ENCODE peak calls at places on chromosomes 1 and 21, in six cellular contexts. F is AG08396; S is cardiac fibroblast; O is anterior cingulate cortex; P is COR-L47; Y is stimulated activated CD4-positive, alpha-beta T cell treated with anti-CD3 and anti-CD28 coated beads, Interleukin-4, amount 100 ng/mL, for 48 hours. T is an unnamed sample.

GRCh38 chr1:207811920-207812720 is 60.3 kb downstream of the CD46 start:
- DNase-seq in Y (no peak), S (peak; percentile 51), P (no peak), O (peak; percentile 71), F (peak; percentile 73), T (no peak)

GRCh38 chr1:155029513-155030242 is 3.9 kb downstream of the DCST2 start:
- DNase-seq in F (no peak), O (no peak), Y (no peak), S (no peak), P (no peak), T (no peak)

GRCh38 chr1:90854559-90854958 is 137.5 kb upstream of the BARHL2 start:
- DNase-seq in Y (no peak), P (peak; percentile 66), O (no peak), F (no peak), S (no peak), T (no peak)

GRCh38 chr1:109777436-109777835 is 13.7 kb upstream of the EPS8L3 start:
- DNase-seq in Y (no peak), P (no peak), O (no peak), F (no peak), S (no peak), T (no peak)

GRCh38 chr1:165853528-165854075 is 26.2 kb downstream of the UCK2 start:
- DNase-seq in F (no peak), O (no peak), Y (no peak), S (no peak), P (no peak), T (no peak)

GRCh38 chr1:166888710-166889109 is 12.6 kb upstream of the TADA1 start:
- DNase-seq in Y (no peak), O (peak; percentile 30), P (no peak), S (peak; percentile 14), F (no peak), T (peak; percentile 1)

GRCh38 chr21:45388011-45388521 is 16.9 kb upstream of the COL18A1 start:
- DNase-seq in F (no peak), P (no peak), O (no peak), Y (no peak), S (no peak), T (no peak)

GRCh38 chr1:51519857-51520699 is 1.0 kb upstream of the EPS15 start:
- DNase-seq in S (peak; percentile 62), O (no peak), F (peak; percentile 12), P (no peak), Y (no peak), T (no peak)

GRCh38 chr1:45473302-45473701 is 17.7 kb downstream of the TESK2 start:
- DNase-seq in P (no peak), Y (no peak), O (no peak), S (no peak), F (no peak), T (no peak)

GRCh38 chr1:177444997-177445746 is 274.4 kb downstream of the BRINP2 start:
- DNase-seq in Y (no peak), S (no peak), P (no peak), F (no peak), O (no peak), T (peak; percentile 28)

GRCh38 chr21:33109574-33110339 is 39.8 kb downstream of the OLIG1 start:
- DNase-seq in P (no peak), S (no peak), Y (no peak), O (no peak), F (no peak), T (peak; percentile 22)

GRCh38 chr1:23020731-23021130 is 1.5 kb downstream of the KDM1A start:
- DNase-seq in F (no peak), P (no peak), Y (no peak), S (no peak), O (no peak), T (no peak)

GRCh38 chr21:42662430-42663199 is 9.2 kb downstream of the PDE9A start:
- DNase-seq in Y (no peak), F (no peak), S (no peak), O (no peak), P (no peak), T (no peak)

GRCh38 chr1:235763962-235764361 is 102.7 kb downstream of the LYST start:
- DNase-seq in Y (peak; percentile 8), O (no peak), S (peak; percentile 35), F (no peak), P (no peak), T (no peak)

GRCh38 chr1:219324629-219325367 is 151.1 kb downstream of the LYPLAL1 start:
- DNase-seq in P (no peak), S (peak; percentile 96), F (peak; percentile 21), O (no peak), Y (no peak), T (no peak)

GRCh38 chr1:213986020-213986924 is 1.5 kb upstream of the PROX1 start:
- DNase-seq in S (no peak), Y (no peak), F (no peak), P (no peak), O (no peak), T (no peak)

GRCh38 chr21:31731112-31731801 is 661 bp downstream of the SCAF4 start:
- DNase-seq in S (no peak), P (peak; percentile 43), F (peak; percentile 50), O (peak; percentile 44), Y (peak; percentile 37), T (no peak)

GRCh38 chr1:180811886-180812285 is 100.8 kb upstream of the KIAA1614 start:
- DNase-seq in S (no peak), P (no peak), F (no peak), O (no peak), Y (no peak), T (no peak)

GRCh38 chr1:173715538-173715844 is 710 bp downstream of the KLHL20 start:
- DNase-seq in O (no peak), P (no peak), F (no peak), S (no peak), Y (no peak), T (no peak)

GRCh38 chr1:217315346-217315745 is 315.5 kb downstream of the GPATCH2 start:
- DNase-seq in S (peak; percentile 27), P (no peak), Y (no peak), O (no peak), F (no peak), T (no peak)

GRCh38 chr1:205312866-205313680 is 8.5 kb downstream of the NUAK2 start:
- DNase-seq in F (no peak), Y (no peak), P (no peak), O (no peak), S (no peak), T (no peak)

GRCh38 chr1:21302747-21303715 is 12.8 kb upstream of the ECE1 start:
- DNase-seq in P (peak; percentile 14), S (peak; percentile 92), Y (no peak), O (no peak), F (peak; percentile 57), T (no peak)

GRCh38 chr21:29005696-29006095 is 13.0 kb upstream of the LTN1 start:
- DNase-seq in F (no peak), S (no peak), P (no peak), O (no peak), Y (no peak), T (no peak)

GRCh38 chr1:10286244-10286643 is 75.9 kb downstream of the KIF1B start:
- DNase-seq in O (no peak), S (no peak), P (no peak), Y (no peak), F (peak; percentile 11), T (no peak)

GRCh38 chr21:25456672-25457071 is 150.6 kb downstream of the MRPL39 start:
- DNase-seq in Y (peak; percentile 47), O (no peak), P (no peak), F (no peak), S (peak; percentile 6), T (no peak)

GRCh38 chr1:200150721-200151120 is 123.2 kb downstream of the NR5A2 start:
- DNase-seq in P (no peak), O (no peak), Y (peak; percentile 13), S (peak; percentile 67), F (peak; percentile 64), T (no peak)

GRCh38 chr1:153598309-153599172 is 14.4 kb downstream of the S100A16 start:
- DNase-seq in O (no peak), Y (no peak), P (peak; percentile 50), S (peak; percentile 77), F (no peak), T (no peak)

GRCh38 chr1:108961198-108961597 is 2.1 kb downstream of the CLCC1 start:
- DNase-seq in S (no peak), F (no peak), P (no peak), Y (no peak), O (no peak), T (no peak)

GRCh38 chr1:222168621-222169020 is 379.3 kb downstream of the HHIPL2 start:
- DNase-seq in F (no peak), S (no peak), P (no peak), Y (no peak), O (no peak), T (no peak)

GRCh38 chr1:156400191-156400920 is 31.3 kb downstream of the RHBG start:
- DNase-seq in O (peak; percentile 79), Y (no peak), F (no peak), P (no peak), S (no peak), T (no peak)

GRCh38 chr1:24765308-24765988 is 20.2 kb downstream of the CLIC4 start:
- DNase-seq in F (no peak), O (no peak), Y (no peak), S (peak; percentile 57), P (no peak), T (no peak)

GRCh38 chr1:64584479-64584878 is 114.5 kb downstream of the CACHD1 start:
- DNase-seq in P (no peak), Y (no peak), O (no peak), F (no peak), S (peak; percentile 16), T (no peak)

GRCh38 chr21:25733859-25734653 is 648 bp downstream of the ATP5PF start:
- DNase-seq in F (peak; percentile 22), S (peak; percentile 50), Y (peak; percentile 14), O (no peak), P (no peak), T (peak; percentile 6)

GRCh38 chr1:13820456-13820855 is 120.5 kb downstream of the PRDM2 start:
- DNase-seq in S (no peak), F (no peak), P (no peak), Y (no peak), O (no peak), T (no peak)

GRCh38 chr1:212488436-212489283 is 55.9 kb downstream of the NENF start:
- DNase-seq in P (peak; percentile 48), O (peak; percentile 33), Y (peak; percentile 16), S (peak; percentile 93), F (peak; percentile 38), T (no peak)

GRCh38 chr1:16199157-16199501 is 13.3 kb downstream of the ARHGEF19 start:
- DNase-seq in Y (no peak), O (no peak), S (no peak), P (no peak), F (no peak), T (no peak)

GRCh38 chr1:228096416-228097332 is 6.5 kb downstream of the C1orf35 start:
- DNase-seq in F (no peak), Y (no peak), P (no peak), S (no peak), O (no peak), T (no peak)